ENCODE peak calls at places on chromosomes 12 and 14, in four cellular contexts. H is endodermal cell, R is fibroblast of the aortic adventitia, U is B cell. B is an unnamed sample.

GRCh38 chr14:103118019-103118662 is 5.1 kb upstream of the TNFAIP2 start:
- DNase-seq in H (peak), R (peak), U (no peak), B (peak)

GRCh38 chr12:34396861-34397590 is 374.7 kb downstream of the ALG10 start:
- DNase-seq in H (peak), R (no peak), U (no peak), B (no peak)

GRCh38 chr12:52221912-52222457 is 11.1 kb upstream of the KRT7 start:
- DNase-seq in H (peak), R (no peak), U (peak), B (no peak)

GRCh38 chr14:93956514-93957332 is 19.6 kb downstream of the ASB2 start:
- DNase-seq in H (no peak), R (no peak), U (no peak), B (no peak)

GRCh38 chr14:56172571-56172971 is 54.4 kb downstream of the PELI2 start:
- DNase-seq in H (no peak), R (peak), U (no peak), B (peak)

GRCh38 chr14:68703093-68703492 is 89.8 kb downstream of the ZFP36L1 start:
- DNase-seq in H (no peak), R (peak), U (no peak), B (peak)

GRCh38 chr14:87687338-87687876 is 305.6 kb downstream of the GALC start:
- DNase-seq in H (no peak), R (no peak), U (no peak), B (no peak)

GRCh38 chr12:15721716-15722115 is 67.5 kb downstream of the EPS8 start:
- DNase-seq in H (no peak), R (peak), U (no peak), B (peak)

GRCh38 chr14:33617154-33617553 is 333.7 kb downstream of the EGLN3 start:
- DNase-seq in H (no peak), R (peak), U (no peak), B (peak)

GRCh38 chr14:93078830-93079229 is 36.9 kb downstream of the ITPK1 start:
- DNase-seq in H (no peak), R (peak), U (no peak), B (peak)

GRCh38 chr14:95360828-95361227 is 41.1 kb upstream of the CLMN start:
- DNase-seq in H (peak), R (no peak), U (no peak), B (no peak)

GRCh38 chr12:49675137-49675536 is 32.1 kb downstream of the FMNL3 start:
- DNase-seq in H (no peak), R (no peak), U (no peak), B (no peak)

GRCh38 chr12:52441320-52441911 is 7.2 kb upstream of the KRT75 start:
- DNase-seq in H (peak), R (no peak), U (no peak), B (no peak)

GRCh38 chr12:125029756-125030358 is 35.4 kb upstream of the AACS start:
- DNase-seq in H (no peak), R (no peak), U (no peak), B (no peak)

GRCh38 chr12:9869307-9870161 is at the start of gene CLEC2B:
- DNase-seq in H (no peak), R (peak), U (peak), B (peak)

GRCh38 chr12:118900954-118901353 is 80.4 kb upstream of the SRRM4 start:
- DNase-seq in H (no peak), R (no peak), U (no peak), B (no peak)

GRCh38 chr12:92866418-92866817 is 62.7 kb downstream of the EEA1 start:
- DNase-seq in H (no peak), R (peak), U (no peak), B (no peak)

GRCh38 chr14:77923131-77923933 is 123.4 kb downstream of the ADCK1 start:
- DNase-seq in H (no peak), R (no peak), U (no peak), B (no peak)

GRCh38 chr12:131105736-131106356 is 152.1 kb downstream of the ADGRD1 start:
- DNase-seq in H (peak), R (no peak), U (no peak), B (no peak)

GRCh38 chr12:51429705-51430104 is 5.1 kb downstream of the SLC4A8 start:
- DNase-seq in H (no peak), R (no peak), U (no peak), B (no peak)

GRCh38 chr12:108734200-108734906 is 3.0 kb upstream of the CORO1C start:
- DNase-seq in H (no peak), R (peak), U (no peak), B (peak)

GRCh38 chr12:112362309-112362708 is 19.9 kb downstream of the HECTD4 start:
- DNase-seq in H (no peak), R (no peak), U (no peak), B (no peak)

GRCh38 chr12:22355011-22355580 is 20.6 kb upstream of the ST8SIA1 start:
- DNase-seq in H (no peak), R (no peak), U (no peak), B (no peak)

GRCh38 chr12:103457471-103457870 is 38.3 kb downstream of the C12orf42 start:
- DNase-seq in H (no peak), R (no peak), U (no peak), B (no peak)

GRCh38 chr14:50954811-50955372 is 10.6 kb upstream of the PYGL start:
- DNase-seq in H (no peak), R (peak), U (no peak), B (peak)

GRCh38 chr12:124451016-124451415 is 116.4 kb downstream of the NCOR2 start:
- DNase-seq in H (no peak), R (no peak), U (no peak), B (no peak)

GRCh38 chr12:11958216-11959091 is 112.3 kb upstream of the BCL2L14 start:
- DNase-seq in H (peak), R (peak), U (no peak), B (peak)

GRCh38 chr14:56821807-56822615 is 11.7 kb upstream of the OTX2 start:
- DNase-seq in H (no peak), R (no peak), U (no peak), B (no peak)

GRCh38 chr12:108815369-108815768 is 42.0 kb downstream of the SSH1 start:
- DNase-seq in H (no peak), R (no peak), U (no peak), B (no peak)

GRCh38 chr12:47652491-47653234 is 53.2 kb downstream of the RPAP3 start:
- DNase-seq in H (peak), R (no peak), U (no peak), B (peak)

GRCh38 chr12:116123511-116124258 is 153.8 kb downstream of the MED13L start:
- DNase-seq in H (peak), R (peak), U (peak), B (peak)

GRCh38 chr12:26808766-26809460 is 24.1 kb downstream of the ITPR2 start:
- DNase-seq in H (no peak), R (no peak), U (no peak), B (no peak)
- TF ChIP-seq CTCF in H (no peak), R (no peak), U (no peak), B (no peak)

GRCh38 chr12:62895351-62895750 is 39.6 kb downstream of the PPM1H start:
- DNase-seq in H (no peak), R (no peak), U (no peak), B (no peak)

GRCh38 chr12:62898568-62898967 is 36.4 kb downstream of the PPM1H start:
- DNase-seq in H (no peak), R (no peak), U (no peak), B (no peak)

GRCh38 chr12:62891805-62892549 is 43.0 kb downstream of the PPM1H start:
- DNase-seq in H (no peak), R (no peak), U (no peak), B (no peak)

DNA sequence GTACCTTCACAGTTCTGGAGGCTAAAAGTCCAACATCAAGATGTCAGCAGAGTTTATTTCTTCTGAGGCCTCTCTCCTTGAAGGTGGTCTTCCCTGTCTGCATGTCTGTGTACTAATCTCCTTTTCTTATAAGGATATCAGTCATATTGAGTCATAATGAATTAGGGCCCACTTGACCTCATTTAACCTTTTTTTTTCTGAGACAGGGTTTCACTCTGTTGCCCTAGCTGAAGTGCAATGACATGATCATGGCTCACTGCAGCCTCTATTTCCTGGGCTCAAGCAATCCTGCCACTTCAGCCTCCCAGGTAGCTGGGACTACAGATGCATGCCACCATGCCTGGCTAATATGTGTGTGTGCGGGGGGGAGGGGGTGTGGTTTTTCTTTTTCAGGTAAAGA is 41.7 kb downstream of the PPM1H start:
- DNase-seq in H (no peak), R (no peak), U (no peak), B (no peak)
- TF ChIP-seq CTCF in H (no peak), R (no peak), U (no peak), B (no peak)

GRCh38 chr12:121894633-121895032 is 6.0 kb downstream of the PSMD9 start:
- DNase-seq in H (peak), R (peak), U (no peak), B (peak)
- TF ChIP-seq CTCF in H (peak), R (peak), U (no peak), B (peak)

GRCh38 chr14:36317650-36318049 is 2.8 kb downstream of the MBIP start:
- DNase-seq in H (no peak), R (no peak), U (no peak), B (no peak)

GRCh38 chr14:36316131-36316530 is 4.3 kb downstream of the MBIP start:
- DNase-seq in H (no peak), R (no peak), U (no peak), B (no peak)

GRCh38 chr14:36319899-36320209 is 583 bp downstream of the MBIP start:
- DNase-seq in H (no peak), R (peak), U (no peak), B (no peak)

GRCh38 chr14:36324897-36325296 is 4.5 kb upstream of the MBIP start:
- DNase-seq in H (no peak), R (no peak), U (no peak), B (no peak)

DNA sequence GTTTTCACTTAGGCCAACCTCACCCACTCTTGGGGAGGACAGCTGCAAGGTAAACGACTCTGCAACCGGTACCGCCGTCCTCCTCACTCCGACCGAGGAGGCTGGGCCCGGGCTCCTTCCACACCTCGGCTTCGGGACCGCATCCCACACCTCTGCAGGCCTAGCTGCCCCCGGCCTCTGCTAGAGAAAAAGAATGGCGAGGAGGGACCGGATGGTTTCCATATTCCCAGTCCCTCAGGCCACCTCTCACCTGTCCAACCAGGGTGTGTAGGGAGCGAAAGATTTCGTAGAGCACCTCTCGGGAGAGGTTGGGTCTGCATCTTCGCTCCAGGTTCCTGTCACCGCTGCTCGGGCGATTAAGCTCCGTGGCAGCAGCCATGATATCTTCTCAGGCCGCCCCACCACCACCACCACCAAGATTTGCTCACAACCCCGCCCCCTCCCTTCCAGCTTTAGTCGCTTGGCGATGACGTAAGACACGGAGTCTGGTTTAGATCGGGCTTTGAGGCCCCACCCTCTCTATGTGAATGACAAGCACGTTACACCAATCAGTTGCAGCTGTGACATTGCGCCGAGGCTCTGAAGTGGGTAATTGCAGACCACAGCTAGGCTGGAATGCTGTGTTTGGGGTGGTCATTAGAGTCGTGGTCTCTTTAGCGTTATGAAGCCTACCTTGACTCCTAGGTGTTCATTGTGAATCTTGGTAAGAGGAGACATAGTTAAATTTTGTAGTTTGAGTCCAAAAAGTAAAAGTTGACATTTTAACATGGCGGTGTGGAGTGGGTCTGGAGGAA is at the start of gene MBIP:
- DNase-seq in H (peak), R (peak), U (peak), B (peak)
- TF ChIP-seq CTCF in H (no peak), R (no peak), U (no peak), B (no peak)

GRCh38 chr14:40417777-40418401 is 985.7 kb upstream of the FBXO33 start:
- DNase-seq in H (peak), R (no peak), U (no peak), B (no peak)
- TF ChIP-seq CTCF in H (peak), R (no peak), U (no peak), B (peak)

GRCh38 chr12:120367924-120368788 is 808 bp downstream of the MSI1 start:
- DNase-seq in H (peak), R (no peak), U (no peak), B (no peak)

GRCh38 chr12:120368789-120369475 is at the start of gene MSI1:
- DNase-seq in H (peak), R (no peak), U (no peak), B (no peak)

GRCh38 chr12:120366884-120367251 is 2.1 kb downstream of the MSI1 start:
- DNase-seq in H (no peak), R (no peak), U (no peak), B (no peak)

GRCh38 chr12:120366341-120366705 is 2.6 kb downstream of the MSI1 start:
- DNase-seq in H (peak), R (no peak), U (no peak), B (no peak)

GRCh38 chr12:120367252-120367923 is 1.6 kb downstream of the MSI1 start:
- DNase-seq in H (peak), R (no peak), U (no peak), B (no peak)
- TF ChIP-seq CTCF in H (peak), R (peak), U (no peak), B (peak)